ENCODE peak calls at places on chromosomes 5 and 9, in five cellular contexts. F, C, Y, N and K are unnamed samples.

GRCh38 chr5:2914991-2915484 is 163.6 kb upstream of the IRX2 start:
- DNase-seq in N (no peak), Y (no peak), C (no peak), F (no peak), K (no peak)

GRCh38 chr5:173946353-173946752 is 42.6 kb upstream of the C5orf47 start:
- DNase-seq in C (no peak), N (no peak), F (no peak), Y (no peak), K (no peak)

GRCh38 chr5:108700928-108701327 is 46.8 kb upstream of the FER start:
- DNase-seq in Y (no peak), N (no peak), F (no peak), C (no peak), K (no peak)

GRCh38 chr9:462611-463010 is 247.9 kb downstream of the DOCK8 start:
- DNase-seq in Y (no peak), F (no peak), C (no peak), N (no peak), K (no peak)

GRCh38 chr9:92406506-92406905 is 2.1 kb upstream of the OGN start:
- DNase-seq in Y (no peak), N (peak; percentile 65), C (no peak), F (no peak), K (peak; percentile 77)

GRCh38 chr5:109990723-109991359 is 301.1 kb downstream of the MAN2A1 start:
- DNase-seq in Y (no peak), N (no peak), C (no peak), F (no peak), K (no peak)

GRCh38 chr5:181186902-181187499 is 18.0 kb downstream of the TRIM7 start:
- DNase-seq in F (no peak), N (peak; percentile 15), Y (no peak), C (peak; percentile 67), K (no peak)

GRCh38 chr5:68749648-68750047 is 344.2 kb upstream of the SLC30A5 start:
- DNase-seq in Y (no peak), C (no peak), N (no peak), F (no peak), K (no peak)

GRCh38 chr9:95087659-95088242 is 229.8 kb downstream of the FANCC start:
- DNase-seq in F (no peak), Y (no peak), N (no peak), C (peak; percentile 72), K (no peak)
- H3K4me3 ChIP-seq in F (no peak overlapping the region), Y (no peak overlapping the region), N (no peak overlapping the region), C (no peak overlapping the region), K (peak overlapping the region; percentile 1)

DNA sequence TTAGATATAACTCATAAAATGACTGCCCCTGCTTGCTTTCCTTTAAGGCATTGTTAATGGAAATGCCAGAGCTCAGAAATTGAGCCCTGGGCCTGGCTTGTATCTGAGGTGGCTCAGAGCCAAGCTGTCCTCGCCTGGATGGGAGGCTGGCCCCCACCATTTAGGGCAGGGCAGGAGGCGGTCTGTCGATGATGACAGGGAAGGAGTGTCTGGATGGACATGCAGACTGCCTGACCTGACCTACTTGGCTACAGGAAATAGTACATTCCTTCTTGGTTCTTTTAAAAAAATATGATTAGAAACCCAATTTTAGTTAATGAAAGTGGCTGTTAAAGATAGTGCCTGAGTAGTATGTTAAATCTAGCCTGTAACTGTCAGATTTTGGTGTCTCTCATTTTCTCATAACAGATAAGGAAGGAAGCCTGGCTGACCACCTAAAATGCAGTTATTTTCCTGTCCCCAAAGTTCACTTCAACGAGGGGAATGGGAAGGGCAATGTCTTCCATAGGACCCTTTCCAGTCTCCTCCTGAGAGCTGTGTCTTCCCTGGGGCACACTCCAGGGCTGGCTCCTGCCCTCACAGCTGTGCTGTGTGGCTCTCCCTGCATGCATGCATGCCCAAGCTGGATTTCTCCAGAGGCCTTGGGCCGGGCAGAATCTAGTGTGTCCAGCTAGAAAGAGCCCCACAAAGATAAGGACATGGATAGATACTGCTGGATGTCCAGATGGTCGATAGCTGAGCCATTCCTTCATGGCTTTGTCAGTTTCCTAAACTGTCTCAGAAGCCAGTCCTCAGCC is 42.3 kb downstream of the MACROH2A1 start:
- DNase-seq in F (no peak), Y (peak; percentile 67), N (peak; percentile 41), C (no peak), K (peak; percentile 81)
- H3K27ac ChIP-seq in F (no peak overlapping the region), Y (peak overlapping the region; percentile 31), N (no peak overlapping the region), C (no peak overlapping the region), K (no peak overlapping the region)

GRCh38 chr5:149708981-149709594 is 21.0 kb upstream of the PPARGC1B start:
- DNase-seq in Y (no peak), N (no peak), F (no peak), C (no peak), K (no peak)
- TF ChIP-seq CTCF in Y (no peak), N (no peak), F (no peak), C (no peak), K (no peak)

DNA sequence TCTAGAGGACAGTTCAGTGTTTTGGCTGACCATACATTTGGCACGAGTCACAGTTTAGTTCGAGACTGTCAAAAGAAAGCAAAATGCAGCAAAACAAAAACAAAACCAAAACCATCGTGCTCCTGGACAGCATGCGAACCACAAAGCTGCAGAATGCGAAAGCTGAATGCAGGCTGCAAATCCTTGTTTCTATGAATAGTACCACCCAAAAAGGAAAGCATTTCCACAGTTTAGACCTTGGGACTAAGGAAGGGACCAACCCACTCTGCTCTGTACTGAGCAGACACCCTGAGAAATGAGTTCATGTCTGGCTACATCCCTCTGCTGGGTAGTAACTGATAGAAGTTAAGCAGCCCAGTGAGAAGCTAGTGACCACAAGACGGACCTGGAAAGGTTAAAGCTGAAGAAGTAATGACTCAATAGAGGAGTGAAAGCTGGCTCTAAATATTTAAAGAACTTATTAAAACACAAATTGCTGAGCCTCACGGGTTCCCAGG is 3.9 kb downstream of the GCNT4 start:
- DNase-seq in F (no peak), Y (peak; percentile 37), C (no peak), N (no peak), K (no peak)
- H3K4me3 ChIP-seq in F (no peak overlapping the region), Y (no peak overlapping the region), C (no peak overlapping the region), N (no peak overlapping the region), K (peak overlapping the region; percentile 47)